ENCODE peak calls at places on chromosomes 5 and 9, in nine cellular contexts. H is AG10803, X is body of pancreas, J is OCI-LY7, L is adrenal gland, S is HL-60, K is mammary epithelial cell, G is tibial artery, F is pancreas. Z is an unnamed sample.

GRCh38 chr9:116027511-116027910 is 126.1 kb upstream of the PAPPA start:
- DNase-seq in J (no peak), K (peak), L (no peak), F (no peak), G (no peak), S (no peak), X (no peak), H (peak), Z (peak)

GRCh38 chr5:114097570-114097969 is 264.3 kb upstream of the KCNN2 start:
- DNase-seq in X (peak), K (no peak), G (no peak), L (no peak), J (no peak), H (no peak), F (no peak), S (no peak), Z (no peak)

GRCh38 chr9:136625101-136626065 is 37.3 kb upstream of the EGFL7 start:
- DNase-seq in F (peak), G (peak), J (no peak), K (peak), S (peak), X (peak), L (peak), H (peak), Z (peak)

GRCh38 chr5:91162534-91163381 is 220.4 kb downstream of the ARRDC3 start:
- DNase-seq in K (peak), X (peak), F (peak), G (peak), J (no peak), S (peak), H (peak), L (peak), Z (peak)

GRCh38 chr9:16705121-16705604 is 165.3 kb downstream of the BNC2 start:
- DNase-seq in G (peak), L (peak), J (no peak), K (peak), X (peak), H (peak), F (peak), S (no peak), Z (peak)

GRCh38 chr5:144511581-144512072 is 341.0 kb downstream of the KCTD16 start:
- DNase-seq in S (no peak), J (no peak), K (no peak), L (no peak), G (no peak), H (no peak), F (no peak), X (peak), Z (no peak)

GRCh38 chr5:98364549-98364948 is 408.9 kb upstream of the RGMB start:
- DNase-seq in F (no peak), S (no peak), X (no peak), H (no peak), K (no peak), J (no peak), G (no peak), L (no peak), Z (no peak)

GRCh38 chr5:177389368-177390169 is 5.3 kb downstream of the SLC34A1 start:
- DNase-seq in J (peak), L (no peak), F (no peak), S (no peak), G (no peak), X (no peak), K (peak), H (peak), Z (peak)

GRCh38 chr5:159713254-159713653 is 203.0 kb upstream of the ADRA1B start:
- DNase-seq in S (no peak), L (no peak), G (no peak), H (no peak), X (no peak), K (no peak), J (no peak), F (no peak), Z (no peak)

GRCh38 chr9:129009584-129010141 is 18.5 kb downstream of the SH3GLB2 start:
- DNase-seq in H (no peak), J (no peak), X (no peak), L (no peak), G (no peak), S (no peak), F (no peak), K (no peak), Z (no peak)

GRCh38 chr9:37909326-37909725 is 5.4 kb upstream of the SLC25A51 start:
- DNase-seq in K (no peak), J (no peak), H (no peak), G (peak), F (no peak), S (no peak), L (no peak), X (no peak), Z (no peak)

GRCh38 chr9:96567203-96567700 is 52.4 kb downstream of the CDC14B start:
- DNase-seq in S (no peak), F (no peak), J (peak), L (no peak), G (no peak), H (peak), X (no peak), K (no peak), Z (peak)

GRCh38 chr9:28212979-28213378 is 639.7 kb upstream of the C9orf72 start:
- DNase-seq in J (no peak), G (no peak), X (no peak), L (no peak), S (no peak), K (peak), H (peak), F (no peak), Z (peak)

GRCh38 chr9:132239999-132240859 is 78.4 kb downstream of the NTNG2 start:
- DNase-seq in F (peak), X (peak), S (no peak), K (no peak), L (peak), H (no peak), G (peak), J (no peak), Z (no peak)

GRCh38 chr9:97511762-97512429 is 10.4 kb downstream of the TMOD1 start:
- DNase-seq in F (no peak), L (no peak), J (no peak), H (no peak), G (no peak), X (no peak), K (peak), S (no peak), Z (no peak)

GRCh38 chr5:126370796-126371718 is 52.2 kb upstream of the GRAMD2B start:
- DNase-seq in L (no peak), J (no peak), F (peak), H (peak), X (peak), G (no peak), S (no peak), K (peak), Z (peak)

GRCh38 chr5:52015760-52016159 is 632.5 kb downstream of the ISL1 start:
- DNase-seq in F (peak), G (no peak), L (peak), H (no peak), K (no peak), J (no peak), X (peak), S (no peak), Z (no peak)

GRCh38 chr9:107471562-107471961 is 18.0 kb downstream of the KLF4 start:
- DNase-seq in G (no peak), S (no peak), H (no peak), K (no peak), J (no peak), F (no peak), L (no peak), X (no peak), Z (no peak)

GRCh38 chr9:107467416-107467815 is 22.2 kb downstream of the KLF4 start:
- DNase-seq in K (no peak), S (no peak), L (no peak), G (no peak), H (no peak), X (no peak), J (no peak), F (no peak), Z (peak)

GRCh38 chr9:107460153-107461023 is 29.2 kb downstream of the KLF4 start:
- DNase-seq in J (no peak), K (no peak), F (no peak), L (no peak), S (no peak), G (no peak), X (no peak), H (no peak), Z (no peak)

GRCh38 chr9:107462691-107463090 is 26.9 kb downstream of the KLF4 start:
- DNase-seq in S (no peak), J (no peak), L (no peak), G (no peak), K (peak), H (peak), X (no peak), F (no peak), Z (peak)

DNA sequence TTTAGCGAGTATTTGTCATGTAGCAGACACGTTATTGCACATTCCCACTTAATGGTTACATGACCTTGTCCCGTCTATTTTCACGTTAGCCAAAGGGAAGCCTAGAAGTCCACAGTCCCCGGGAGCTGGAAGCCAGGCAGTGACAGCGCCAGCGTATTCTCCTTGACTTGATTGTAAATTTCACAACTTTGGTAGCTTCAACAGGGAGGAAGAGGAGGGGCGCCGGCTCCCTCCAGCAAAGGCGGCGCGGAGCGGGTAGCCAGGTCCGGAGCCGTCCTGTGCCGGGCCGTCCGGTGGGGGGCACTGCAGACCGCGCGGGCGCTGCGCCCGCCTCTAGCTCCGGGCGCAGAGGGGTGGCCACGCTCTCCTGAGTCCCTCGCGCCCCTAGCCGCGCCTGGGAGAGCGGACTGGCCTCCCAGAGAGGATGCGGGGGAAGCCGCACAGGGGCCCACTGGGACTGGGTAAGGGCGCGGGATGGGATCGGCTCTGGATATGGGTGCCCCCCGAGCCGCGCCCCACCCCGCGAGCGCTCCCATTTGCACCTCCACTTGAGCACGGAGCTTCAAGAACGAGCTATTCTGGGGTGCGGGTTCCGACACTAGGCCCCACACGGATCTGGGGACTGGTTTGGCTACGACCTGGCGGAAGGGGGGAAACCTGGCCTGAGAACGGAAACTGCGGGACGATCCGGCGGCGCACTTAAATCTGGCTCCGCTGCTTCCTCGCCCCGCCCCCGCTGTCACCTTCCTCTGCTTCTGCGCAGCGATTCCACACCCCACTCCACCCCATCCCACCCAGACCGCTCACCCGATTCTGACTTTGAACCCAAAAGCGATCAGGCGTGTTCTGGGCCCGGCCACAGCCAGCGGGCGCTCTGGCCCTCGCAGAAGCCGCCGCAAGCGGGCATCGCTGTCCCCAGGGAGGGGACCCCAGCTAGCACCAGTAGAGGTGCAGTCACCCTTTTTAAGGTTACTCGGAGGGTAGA is 23.8 kb downstream of the KLF4 start:
- DNase-seq in S (peak), H (peak), G (peak), K (peak), J (no peak), X (peak), F (peak), L (peak), Z (peak)
- TF ChIP-seq CTCF in S (peak), H (peak), G (peak), K (peak), J (peak), X (peak), F (peak), L (peak), Z (peak)

GRCh38 chr9:95182854-95183563 is 134.5 kb downstream of the FANCC start:
- DNase-seq in G (no peak), X (peak), J (no peak), S (no peak), K (no peak), L (peak), F (peak), H (no peak), Z (no peak)
- TF ChIP-seq CTCF in G (peak), X (peak), J (no peak), S (no peak), K (no peak), L (peak), F (peak), H (peak), Z (peak)

DNA sequence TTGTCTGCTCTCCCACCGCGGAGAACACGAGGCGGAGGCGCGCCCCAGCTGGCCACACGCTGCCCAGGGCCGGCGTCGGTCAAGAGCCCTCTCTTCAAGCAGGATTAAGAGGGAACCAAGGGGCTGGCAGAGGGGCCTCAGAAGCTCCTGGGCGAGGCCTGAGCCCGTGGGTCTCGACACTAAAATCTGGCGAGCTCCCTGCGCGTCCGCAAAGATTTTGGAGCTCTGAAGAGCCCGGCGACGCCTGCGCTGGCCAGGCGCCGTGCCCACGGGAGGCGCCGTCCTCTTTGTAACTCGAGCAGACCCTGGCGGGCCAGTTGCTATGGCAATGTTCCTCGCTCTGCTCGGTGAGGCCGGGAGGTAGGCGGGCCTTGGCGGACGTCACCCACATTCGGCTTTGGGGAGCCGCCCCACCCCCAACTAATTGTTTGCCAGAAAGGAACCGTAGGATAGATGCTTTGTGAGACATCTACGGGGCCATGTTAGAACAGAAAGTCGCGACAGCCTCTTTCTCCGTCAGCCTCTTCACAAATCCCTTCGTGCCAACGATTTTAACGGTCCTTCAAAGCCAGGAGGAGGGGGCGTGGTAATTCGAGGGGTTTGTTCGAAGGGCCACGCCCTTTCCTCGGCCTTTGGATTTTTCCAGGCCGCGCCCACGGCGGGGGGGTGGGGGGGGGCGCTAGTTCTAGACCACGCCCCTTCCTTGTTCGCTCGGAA is 735 bp upstream of the CNOT8 start:
- DNase-seq in X (peak), F (peak), H (peak), J (peak), L (peak), G (peak), S (peak), K (peak), Z (peak)
- TF ChIP-seq CTCF in X (peak), F (no peak), H (peak), J (no peak), L (no peak), G (no peak), S (no peak), K (no peak), Z (peak)

GRCh38 chr5:113031557-113031956 is 55.0 kb downstream of the DCP2 start:
- DNase-seq in G (no peak), H (no peak), S (no peak), F (no peak), X (no peak), K (no peak), L (no peak), J (no peak), Z (no peak)
- TF ChIP-seq CTCF in G (no peak), H (no peak), S (no peak), F (no peak), X (no peak), K (no peak), L (no peak), J (no peak), Z (no peak)

GRCh38 chr9:120532475-120532874 is 47.5 kb downstream of the CDK5RAP2 start:
- DNase-seq in G (peak), X (no peak), H (peak), J (no peak), L (peak), K (peak), S (no peak), F (no peak), Z (peak)

GRCh38 chr9:120528834-120529233 is 51.1 kb downstream of the CDK5RAP2 start:
- DNase-seq in L (no peak), S (no peak), X (no peak), H (no peak), F (no peak), J (no peak), G (no peak), K (no peak), Z (no peak)

GRCh38 chr9:120532891-120533290 is 47.1 kb downstream of the CDK5RAP2 start:
- DNase-seq in S (no peak), K (no peak), H (no peak), J (no peak), G (no peak), F (no peak), L (no peak), X (no peak), Z (no peak)

GRCh38 chr9:120534266-120534665 is 45.7 kb downstream of the CDK5RAP2 start:
- DNase-seq in S (no peak), K (no peak), G (no peak), J (no peak), H (no peak), X (no peak), L (no peak), F (no peak), Z (no peak)

GRCh38 chr9:120531683-120532300 is 48.2 kb downstream of the CDK5RAP2 start:
- DNase-seq in H (peak), G (no peak), J (peak), S (no peak), K (peak), F (no peak), X (peak), L (peak), Z (peak)
- TF ChIP-seq CTCF in H (peak), G (no peak), J (peak), S (peak), K (peak), F (peak), X (no peak), L (peak), Z (peak)

DNA sequence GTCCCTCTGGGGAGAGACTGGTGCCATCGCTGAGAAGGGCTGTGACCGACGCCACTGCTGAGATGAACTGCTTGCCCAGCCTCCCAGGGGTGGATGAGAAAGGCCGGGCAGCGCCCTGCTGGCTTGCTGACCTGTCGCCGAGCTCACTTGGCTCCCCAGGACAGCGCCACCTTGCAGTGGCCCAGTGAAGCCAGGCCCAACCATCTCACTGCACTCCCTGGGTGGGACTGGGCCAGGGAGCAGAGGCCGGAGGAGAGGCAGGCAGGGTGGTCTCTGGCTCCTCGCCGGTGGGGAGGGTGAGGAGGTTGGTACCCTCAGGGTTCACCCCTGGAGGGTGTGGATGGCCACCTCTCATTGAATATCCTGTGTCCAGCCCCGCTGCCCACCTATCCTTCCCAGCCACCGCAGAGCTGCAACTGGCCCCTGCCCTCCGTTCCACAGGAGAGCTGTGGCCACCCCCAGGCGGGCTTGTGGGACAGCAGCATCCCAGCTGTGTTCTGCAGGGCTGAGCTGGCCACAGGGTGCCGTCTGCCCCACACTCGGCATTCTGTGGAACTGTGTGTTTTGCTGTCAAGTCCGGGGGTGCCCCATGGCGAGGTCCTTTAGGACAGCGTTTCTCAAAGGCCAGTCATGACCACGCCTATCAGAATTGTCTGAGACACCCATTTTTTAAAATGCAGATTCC is 41.0 kb upstream of the FCN2 start:
- DNase-seq in J (no peak), H (no peak), L (no peak), F (no peak), K (no peak), X (no peak), S (no peak), G (no peak), Z (no peak)
- TF ChIP-seq CTCF in J (peak), H (no peak), L (no peak), F (no peak), K (no peak), X (no peak), S (no peak), G (no peak), Z (no peak)